ENCODE peak calls at places on chromosome 10, in five cellular contexts. T is HepG2, C is HEK293T, J is NT2/D1, B is H1. V is an unnamed sample.
A peak's percentile ranks its signal among the peaks of the same experiment; 100 is the strongest.

GRCh38 chr10:9228770-9229169 is 1174.3 kb downstream of the GATA3 start:
- DNase-seq in C (no peak), J (no peak), B (no peak), T (no peak), V (no peak)

GRCh38 chr10:29998142-29998808 is 61.1 kb downstream of the JCAD start:
- DNase-seq in B (peak; percentile 49), T (peak; percentile 71), J (peak; percentile 83), C (peak; percentile 60), V (peak; percentile 30)

GRCh38 chr10:125871341-125871740 is 9.8 kb downstream of the DHX32 start:
- DNase-seq in B (no peak), T (no peak), J (no peak), C (no peak), V (no peak)

GRCh38 chr10:3468919-3469638 is 296.5 kb upstream of the PITRM1 start:
- DNase-seq in J (no peak), T (no peak), B (no peak), C (peak; percentile 22), V (no peak)

GRCh38 chr10:8043569-8044306 is 10.8 kb upstream of the GATA3 start:
- DNase-seq in C (no peak), J (no peak), T (no peak), B (no peak), V (no peak)

GRCh38 chr10:17115683-17116082 is 13.9 kb downstream of the CUBN start:
- DNase-seq in J (no peak), C (no peak), T (no peak), B (no peak), V (no peak)

GRCh38 chr10:23702977-23703414 is 264.1 kb downstream of the OTUD1 start:
- DNase-seq in B (peak; percentile 64), C (peak; percentile 63), J (peak; percentile 85), T (peak; percentile 58), V (no peak)

GRCh38 chr10:110533149-110533548 is 34.3 kb upstream of the SMC3 start:
- DNase-seq in C (no peak), J (no peak), T (no peak), B (no peak), V (no peak)

GRCh38 chr10:28743576-28743975 is 66.3 kb downstream of the BAMBI start:
- DNase-seq in J (no peak), C (no peak), T (no peak), B (no peak), V (no peak)

GRCh38 chr10:73875139-73875475 is 752 bp upstream of the CAMK2G start:
- DNase-seq in T (no peak), B (no peak), J (no peak), C (no peak), V (no peak)

GRCh38 chr10:25026463-25026862 is 10.1 kb downstream of the THNSL1 start:
- DNase-seq in T (no peak), C (no peak), B (no peak), J (no peak), V (no peak)

GRCh38 chr10:508726-509125 is 180.7 kb downstream of the DIP2C start:
- DNase-seq in J (no peak), B (no peak), T (no peak), C (no peak), V (no peak)

GRCh38 chr10:113133497-113133896 is 183.4 kb downstream of the TCF7L2 start:
- DNase-seq in T (no peak), B (no peak), J (no peak), C (no peak), V (no peak)

GRCh38 chr10:29926649-29927048 is 132.7 kb downstream of the JCAD start:
- DNase-seq in T (no peak), C (peak; percentile 21), J (no peak), B (no peak), V (no peak)

GRCh38 chr10:129972966-129973673 is 9.0 kb upstream of the EBF3 start:
- DNase-seq in J (no peak), B (no peak), T (no peak), C (no peak), V (no peak)

GRCh38 chr10:110305767-110306451 is 1.2 kb upstream of the SMNDC1 start:
- DNase-seq in T (peak; percentile 74), C (peak; percentile 44), J (peak; percentile 51), B (no peak), V (peak; percentile 65)

GRCh38 chr10:29256019-29256418 is 32.9 kb upstream of the LYZL1 start:
- DNase-seq in J (no peak), T (no peak), C (no peak), B (no peak), V (no peak)

GRCh38 chr10:5625992-5626777 is 40.2 kb downstream of the ASB13 start:
- DNase-seq in J (no peak), T (no peak), B (no peak), C (no peak), V (no peak)

GRCh38 chr10:70778267-70778924 is 6.8 kb downstream of the TBATA start:
- DNase-seq in T (no peak), B (no peak), C (no peak), J (no peak), V (no peak)

GRCh38 chr10:96374639-96374984 is 15.8 kb upstream of the OPALIN start:
- DNase-seq in B (peak; percentile 13), T (no peak), C (no peak), J (no peak), V (no peak)
- TF ChIP-seq SUZ12 in B (no peak), T (no peak), C (no peak), J (no peak), V (no peak)

GRCh38 chr10:123249894-123250293 is 95.7 kb downstream of the BUB3 start:
- DNase-seq in B (no peak), C (no peak), J (no peak), T (no peak), V (no peak)

GRCh38 chr10:123245264-123245663 is 91.1 kb downstream of the BUB3 start:
- DNase-seq in T (no peak), J (no peak), B (no peak), C (peak; percentile 22), V (no peak)

GRCh38 chr10:123254287-123254858 is 100.2 kb downstream of the BUB3 start:
- DNase-seq in J (no peak), B (no peak), C (no peak), T (no peak), V (no peak)

GRCh38 chr10:123252779-123253178 is 98.6 kb downstream of the BUB3 start:
- DNase-seq in B (no peak), C (no peak), J (no peak), T (no peak), V (no peak)

DNA sequence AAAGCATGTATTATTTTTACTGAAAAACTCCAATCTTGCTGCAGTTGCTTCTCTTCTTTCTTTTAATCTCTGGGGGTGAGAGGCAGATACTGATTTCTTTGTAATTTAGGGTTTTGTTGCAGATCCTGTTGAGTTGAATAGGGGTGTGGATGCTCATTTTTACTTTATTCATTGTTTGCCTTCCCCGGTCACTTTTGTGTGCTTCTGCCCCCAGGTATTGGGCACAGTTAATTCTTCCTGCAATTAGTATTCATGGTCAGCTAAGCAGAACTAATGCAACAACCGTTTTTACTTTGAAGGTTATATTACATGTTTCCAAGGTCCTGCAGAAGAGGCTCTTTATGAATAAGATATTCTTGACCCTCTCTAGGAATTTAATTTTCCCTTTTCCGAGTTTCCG is 96.4 kb downstream of the BUB3 start:
- DNase-seq in J (no peak), T (no peak), B (no peak), C (no peak), V (no peak)
- TF ChIP-seq SUZ12 in J (no peak), T (no peak), B (no peak), C (no peak), V (no peak)

DNA sequence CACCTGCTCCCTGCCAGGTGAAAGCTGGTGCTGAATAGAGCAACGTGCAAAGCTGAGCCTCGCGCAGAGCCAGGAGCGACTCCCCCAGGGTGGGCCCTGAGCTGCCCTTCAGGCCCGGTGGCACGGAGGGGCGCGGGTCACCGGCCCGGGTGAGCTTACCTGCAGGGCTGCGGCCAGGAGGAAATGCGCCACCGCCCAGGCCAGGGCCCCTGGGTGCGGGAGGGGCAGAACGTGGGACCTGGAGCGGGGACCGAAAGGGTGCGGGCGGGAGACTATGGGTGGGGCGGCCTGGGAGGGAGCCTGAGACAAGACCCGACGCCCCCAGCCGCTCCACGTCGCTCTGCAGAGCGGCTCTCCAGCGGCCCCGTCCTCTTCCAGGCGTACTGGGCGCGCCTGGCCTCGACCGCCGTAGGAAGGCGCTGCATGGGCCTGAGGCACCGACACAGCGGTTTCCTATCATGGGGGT is 122.1 kb downstream of the BTAF1 start:
- DNase-seq in B (no peak), T (no peak), C (no peak), J (no peak), V (no peak)
- TF ChIP-seq SUZ12 in B (no peak), T (no peak), C (no peak), J (no peak), V (no peak)

DNA sequence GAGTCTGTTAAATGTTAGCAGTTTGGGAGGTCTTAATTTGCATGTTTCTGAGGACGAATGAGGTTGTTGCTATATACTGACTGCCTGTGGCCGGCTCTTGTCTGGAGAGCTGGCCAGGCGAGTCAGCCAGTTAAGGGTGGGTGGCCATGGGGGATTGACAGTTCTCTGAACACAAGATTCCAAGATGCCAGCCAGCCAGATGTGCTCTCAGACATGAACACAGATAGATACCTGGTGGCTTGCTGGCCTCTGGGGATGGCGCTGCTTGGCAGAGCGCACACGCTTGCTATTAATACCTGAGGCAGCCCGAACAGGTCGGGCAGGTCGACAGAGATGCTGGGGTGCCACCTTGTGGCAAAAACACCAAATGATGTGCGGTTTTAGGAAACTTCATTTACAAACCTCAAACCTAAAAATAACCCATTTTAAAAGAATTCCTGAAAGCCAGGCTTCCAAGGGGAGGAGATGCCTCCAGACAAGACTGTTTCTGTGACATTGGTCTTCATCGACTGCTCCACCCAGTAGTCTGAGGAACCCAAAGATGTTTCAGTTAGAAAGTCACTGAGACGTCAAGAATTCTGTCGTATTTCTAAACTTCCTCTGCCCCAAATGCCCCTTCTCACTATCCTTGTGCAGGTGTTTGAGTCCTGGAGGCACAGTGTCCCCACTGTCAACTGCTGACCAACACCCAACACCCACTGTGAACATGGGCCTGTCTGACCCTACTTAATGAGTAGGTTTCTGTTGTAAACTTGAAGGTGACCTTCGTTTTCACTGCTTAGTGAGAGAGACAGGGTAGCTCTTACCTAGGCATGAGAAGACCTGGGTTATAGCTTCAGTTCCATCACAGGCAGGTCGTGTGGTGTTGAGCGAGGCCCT is 123.4 kb downstream of the NT5C2 start:
- DNase-seq in T (peak; percentile 41), C (peak; percentile 77), B (peak; percentile 33), J (peak; percentile 27), V (peak; percentile 46)
- TF ChIP-seq SUZ12 in T (no peak), C (no peak), B (no peak), J (no peak), V (no peak)

DNA sequence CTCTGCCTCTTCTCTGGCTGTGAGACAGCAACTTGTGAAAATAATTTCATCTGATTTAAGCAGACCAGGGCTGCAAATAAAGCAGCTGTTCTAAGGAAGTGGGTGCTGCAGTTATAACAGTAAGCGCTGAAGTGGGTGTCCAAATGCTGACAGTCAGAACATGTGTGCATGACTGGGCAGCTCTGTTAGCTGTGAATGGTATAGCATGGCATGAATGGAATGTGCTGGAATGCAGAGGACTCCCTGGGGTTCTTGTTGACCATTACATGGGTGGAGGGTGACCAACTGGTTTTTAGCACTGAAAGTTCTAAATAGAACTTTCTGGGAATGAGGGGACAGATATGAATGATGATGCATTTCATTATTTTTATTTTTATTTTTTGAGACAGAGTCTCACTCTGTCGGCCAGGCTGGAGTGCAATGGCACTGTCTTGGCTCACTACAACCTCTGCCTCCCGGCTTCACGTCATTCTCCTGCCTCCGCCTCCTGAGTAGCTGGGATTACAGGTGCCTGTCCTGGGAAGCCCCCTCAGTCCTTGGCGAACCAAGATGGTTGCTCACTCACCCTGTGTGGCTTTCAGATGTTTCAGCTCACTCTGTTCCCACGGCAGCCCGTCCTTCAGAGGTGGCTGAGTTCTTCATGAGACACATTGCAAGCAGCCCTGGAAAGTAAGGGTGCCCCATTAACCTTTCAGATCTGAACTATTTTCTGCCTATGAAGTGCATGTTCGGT is 319.8 kb upstream of the PHYHIPL start:
- DNase-seq in J (peak; percentile 5), C (no peak), T (peak; percentile 84), B (peak; percentile 21), V (no peak)
- TF ChIP-seq SUZ12 in J (no peak), C (no peak), T (no peak), B (no peak), V (no peak)